ENCODE peak calls at places on chromosomes 4 and X, in four cellular contexts. S, K, O and L are unnamed samples.

GRCh38 chr4:143424276-143424675 is 87.6 kb downstream of the GAB1 start:
- DNase-seq in S (no peak), K (no peak), O (no peak), L (no peak)

GRCh38 chr4:31290836-31291235 is 570.7 kb downstream of the PCDH7 start:
- DNase-seq in S (no peak), K (no peak), O (peak; percentile 0), L (peak; percentile 46)

GRCh38 chr4:10032625-10033024 is 11.3 kb upstream of the SLC2A9 start:
- DNase-seq in S (peak; percentile 73), K (no peak), O (no peak), L (no peak)

GRCh38 chr4:47425628-47426027 is 37.9 kb downstream of the COMMD8 start:
- DNase-seq in S (no peak), K (no peak), O (no peak), L (no peak)

GRCh38 chrX:19640693-19641374 is 125.5 kb upstream of the MAP3K15 start:
- DNase-seq in S (no peak), K (no peak), O (no peak), L (no peak)

GRCh38 chr4:124334119-124334518 is 378.4 kb downstream of the ANKRD50 start:
- DNase-seq in S (peak; percentile 24), K (peak; percentile 10), O (no peak), L (no peak)

GRCh38 chrX:4572652-4573051 is 859.2 kb upstream of the PRKX start:
- DNase-seq in S (no peak), K (no peak), O (no peak), L (no peak)

GRCh38 chr4:72568959-72569718 is at the start of gene ADAMTS3:
- DNase-seq in S (no peak), K (peak; percentile 82), O (no peak), L (peak; percentile 86)

GRCh38 chr4:83358410-83358809 is 23.8 kb upstream of the HPSE start:
- DNase-seq in S (peak; percentile 34), K (no peak), O (no peak), L (no peak)

GRCh38 chr4:107519057-107519456 is 201.0 kb downstream of the PAPSS1 start:
- DNase-seq in S (peak; percentile 25), K (no peak), O (no peak), L (no peak)

GRCh38 chr4:8818063-8818881 is 53.4 kb downstream of the HMX1 start:
- DNase-seq in S (no peak), K (no peak), O (no peak), L (no peak)

GRCh38 chr4:55369968-55370367 is 23.9 kb downstream of the SRD5A3 start:
- DNase-seq in S (no peak), K (no peak), O (no peak), L (no peak)

GRCh38 chrX:101057095-101057714 is 5.3 kb upstream of the TRMT2B start:
- DNase-seq in S (no peak), K (peak; percentile 10), O (peak; percentile 32), L (no peak)

GRCh38 chr4:77052352-77052751 is 23.4 kb downstream of the CCNI start:
- DNase-seq in S (peak; percentile 35), K (peak; percentile 52), O (no peak), L (peak; percentile 89)

GRCh38 chr4:123824524-123824923 is 427.9 kb downstream of the SPRY1 start:
- DNase-seq in S (peak; percentile 40), K (no peak), O (no peak), L (no peak)

GRCh38 chr4:139963708-139964107 is 190.3 kb downstream of the MAML3 start:
- DNase-seq in S (no peak), K (no peak), O (no peak), L (no peak)

GRCh38 chrX:1393871-1394615 is 2.1 kb upstream of the SLC25A6 start:
- DNase-seq in S (no peak), K (no peak), O (no peak), L (no peak)

GRCh38 chr4:55215087-55215486 is 89.7 kb upstream of the KDR start:
- DNase-seq in S (no peak), K (no peak), O (no peak), L (no peak)

GRCh38 chrX:65720580-65720979 is 53.1 kb downstream of the MSN start:
- DNase-seq in S (no peak), K (no peak), O (no peak), L (no peak)

GRCh38 chr4:174154455-174154854 is 129.0 kb downstream of the FBXO8 start:
- DNase-seq in S (no peak), K (no peak), O (no peak), L (no peak)

GRCh38 chr4:156475322-156475721 is 496.3 kb downstream of the PDGFC start:
- DNase-seq in S (peak; percentile 15), K (no peak), O (no peak), L (no peak)

GRCh38 chr4:189377576-189377975 is 563.1 kb upstream of the FRG1 start:
- DNase-seq in S (no peak), K (no peak), O (no peak), L (no peak)

GRCh38 chr4:88017516-88018302 is 10.3 kb downstream of the PKD2 start:
- DNase-seq in S (no peak), K (no peak), O (no peak), L (no peak)
- TF ChIP-seq EP300 in S (no peak), K (no peak), O (no peak), L (no peak)

GRCh38 chrX:129777218-129777768 is 2.5 kb upstream of the SASH3 start:
- DNase-seq in S (peak; percentile 19), K (no peak), O (no peak), L (no peak)
- TF ChIP-seq ATF3 in S (no peak), K (no peak), O (no peak), L (no peak)

GRCh38 chrX:9517062-9517461 is 52.2 kb downstream of the TBL1X start:
- DNase-seq in S (no peak), K (no peak), O (no peak), L (no peak)

GRCh38 chrX:9516635-9517034 is 51.8 kb downstream of the TBL1X start:
- DNase-seq in S (no peak), K (no peak), O (no peak), L (no peak)

GRCh38 chrX:9518896-9519295 is 54.0 kb downstream of the TBL1X start:
- DNase-seq in S (no peak), K (no peak), O (no peak), L (no peak)

GRCh38 chrX:9520211-9520590 is 55.3 kb downstream of the TBL1X start:
- DNase-seq in S (no peak), K (no peak), O (no peak), L (no peak)

GRCh38 chrX:9519546-9520210 is 54.8 kb downstream of the TBL1X start:
- DNase-seq in S (no peak), K (no peak), O (no peak), L (no peak)
- TF ChIP-seq EP300 in S (no peak), K (no peak), O (no peak), L (no peak)

DNA sequence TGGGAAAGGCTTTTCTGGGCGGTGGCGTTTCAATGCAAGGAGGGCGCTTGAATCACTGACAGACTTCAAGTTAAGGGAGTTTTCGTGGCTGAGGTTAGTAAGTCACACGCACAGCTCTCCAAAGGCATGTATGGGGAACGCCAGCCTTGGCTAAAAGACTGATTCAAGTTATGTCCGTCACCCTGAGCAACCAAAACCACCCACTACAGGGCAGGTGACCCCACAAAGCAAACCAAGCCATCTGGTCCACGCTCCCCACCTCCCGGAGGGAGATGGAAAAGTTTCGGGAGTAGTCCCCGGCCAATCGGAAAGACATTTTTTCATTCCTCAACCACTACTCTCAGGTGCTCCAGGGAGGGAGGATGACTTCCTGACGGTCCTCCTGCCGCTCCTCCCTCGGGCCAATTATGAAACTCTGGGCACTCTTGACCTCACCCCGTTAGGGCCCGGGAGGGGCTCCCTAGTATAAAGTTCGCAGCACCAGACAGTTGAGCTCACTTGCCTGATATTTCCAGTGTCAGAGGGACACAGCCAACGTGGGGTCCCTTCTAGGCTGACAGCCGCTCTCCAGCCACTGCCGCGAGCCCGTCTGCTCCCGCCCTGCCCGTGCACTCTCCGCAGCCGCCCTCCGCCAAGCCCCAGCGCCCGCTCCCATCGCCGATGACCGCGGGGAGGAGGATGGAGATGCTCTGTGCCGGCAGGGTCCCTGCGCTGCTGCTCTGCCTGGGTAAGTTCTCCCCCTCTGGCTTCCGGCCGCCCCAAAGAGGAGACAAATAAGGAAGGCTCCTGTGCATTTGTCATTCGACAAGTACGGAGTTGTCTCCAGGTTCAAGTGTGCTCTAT is at the start of gene EREG:
- DNase-seq in S (no peak), K (peak; percentile 26), O (no peak), L (peak; percentile 84)
- TF ChIP-seq ATF3 in S (no peak), K (no peak), O (no peak), L (no peak)

DNA sequence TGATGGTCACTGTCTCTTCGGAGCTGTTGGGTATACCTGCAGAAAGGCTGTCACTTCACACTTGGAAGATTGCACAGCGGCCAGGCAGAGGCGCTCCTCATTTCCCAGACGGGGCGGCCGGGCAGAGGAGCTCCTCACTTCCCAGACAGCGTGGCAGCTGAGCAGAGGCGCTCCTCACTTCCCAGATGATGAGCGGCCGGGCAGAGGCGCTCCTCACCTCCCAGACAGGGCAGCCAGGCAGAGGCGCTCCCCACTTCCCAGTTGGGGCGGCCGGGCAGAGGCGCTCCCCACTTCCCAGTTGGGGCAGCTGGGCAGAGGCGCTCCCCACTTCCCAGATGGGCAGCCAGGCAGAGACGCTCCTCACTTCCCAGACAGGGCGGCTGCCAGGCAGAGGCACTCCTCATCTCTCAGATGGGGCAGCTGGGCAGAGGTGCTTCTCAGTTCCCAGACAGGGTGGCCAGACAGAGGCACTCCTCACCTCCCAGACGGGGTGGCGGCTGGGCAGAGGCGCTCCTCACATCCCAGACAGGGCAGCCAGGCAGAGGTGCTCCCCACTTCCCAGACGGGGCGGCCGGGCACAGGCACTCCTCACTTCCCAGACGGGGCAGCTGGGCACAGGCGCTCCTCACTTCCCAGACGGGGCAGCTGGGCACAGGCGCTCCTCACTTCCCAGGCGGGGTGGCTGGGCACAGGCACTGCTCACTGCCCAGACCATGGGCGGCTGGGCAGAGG is 18.8 kb downstream of the PABPC1L2B start:
- DNase-seq in S (no peak), K (no peak), O (no peak), L (no peak)
- TF ChIP-seq EP300 in S (no peak), K (no peak), O (no peak), L (no peak)